ENCODE peak calls at places on chromosomes 13 and 19, in ten cellular contexts. S, F, C, X, V, O, L, W, N and P are unnamed samples.

GRCh38 chr19:34471906-34472305 is 9.7 kb upstream of the WTIP start:
- DNase-seq in S (no peak), F (no peak), C (no peak), X (no peak), V (no peak), O (no peak), L (no peak), W (no peak), N (no peak), P (no peak)

GRCh38 chr13:112213467-112214245 is 146.7 kb downstream of the SOX1 start:
- DNase-seq in S (no peak), F (no peak), C (no peak), X (no peak), V (peak; percentile 1), O (no peak), L (no peak), W (no peak), N (no peak), P (no peak)

GRCh38 chr13:41859555-41859954 is 101.4 kb downstream of the VWA8 start:
- DNase-seq in S (no peak), F (no peak), C (no peak), X (no peak), V (no peak), O (no peak), L (no peak), W (no peak), N (no peak), P (no peak)

GRCh38 chr19:441213-441823 is 19.5 kb downstream of the SHC2 start:
- DNase-seq in S (no peak), F (no peak), C (no peak), X (no peak), V (no peak), O (no peak), L (no peak), W (no peak), N (no peak), P (no peak)

GRCh38 chr19:38781058-38781457 is 7.7 kb upstream of the LGALS7 start:
- DNase-seq in S (no peak), F (no peak), C (no peak), X (no peak), V (no peak), O (no peak), L (no peak), W (no peak), N (no peak), P (no peak)

GRCh38 chr13:106490887-106491321 is 44.6 kb downstream of the EFNB2 start:
- DNase-seq in S (no peak), F (no peak), C (no peak), X (no peak), V (no peak), O (no peak), L (no peak), W (no peak), N (peak; percentile 20), P (no peak)

GRCh38 chr13:27953671-27954405 is 15.3 kb downstream of the CDX2 start:
- DNase-seq in S (peak; percentile 58), F (peak; percentile 4), C (peak; percentile 90), X (peak; percentile 65), V (peak; percentile 91), O (no peak), L (peak; percentile 47), W (peak; percentile 34), N (peak; percentile 71), P (peak; percentile 59)

GRCh38 chr13:99468971-99469545 is 32.2 kb upstream of the TM9SF2 start:
- DNase-seq in S (no peak), F (peak; percentile 84), C (no peak), X (no peak), V (no peak), O (no peak), L (no peak), W (no peak), N (no peak), P (no peak)

GRCh38 chr13:77521595-77522367 is 13.7 kb upstream of the SCEL start:
- DNase-seq in S (no peak), F (no peak), C (no peak), X (no peak), V (peak; percentile 48), O (no peak), L (peak; percentile 75), W (no peak), N (no peak), P (peak; percentile 34)

GRCh38 chr13:30607908-30608307 is 9.8 kb upstream of the USPL1 start:
- DNase-seq in S (peak; percentile 52), F (no peak), C (no peak), X (no peak), V (no peak), O (no peak), L (peak; percentile 4), W (peak; percentile 51), N (peak; percentile 81), P (no peak)

GRCh38 chr19:21101511-21102242 is 19.7 kb downstream of the ZNF714 start:
- DNase-seq in S (no peak), F (no peak), C (no peak), X (no peak), V (no peak), O (no peak), L (peak; percentile 32), W (no peak), N (peak; percentile 9), P (no peak)

GRCh38 chr19:29672933-29673336 is 7.7 kb downstream of the PLEKHF1 start:
- DNase-seq in S (peak; percentile 83), F (no peak), C (no peak), X (no peak), V (no peak), O (peak; percentile 20), L (no peak), W (peak; percentile 85), N (peak; percentile 95), P (no peak)

GRCh38 chr13:26508885-26509284 is 48.6 kb upstream of the WASF3 start:
- DNase-seq in S (no peak), F (no peak), C (no peak), X (no peak), V (no peak), O (peak; percentile 79), L (peak; percentile 59), W (no peak), N (no peak), P (peak; percentile 92)

GRCh38 chr13:40275636-40276035 is 390.8 kb downstream of the FOXO1 start:
- DNase-seq in S (no peak), F (no peak), C (no peak), X (no peak), V (no peak), O (no peak), L (peak; percentile 61), W (no peak), N (no peak), P (peak; percentile 18)

GRCh38 chr13:50130686-50131051 is 115.4 kb downstream of the KCNRG start:
- DNase-seq in S (peak; percentile 12), F (no peak), C (no peak), X (peak; percentile 52), V (peak; percentile 14), O (no peak), L (no peak), W (peak; percentile 34), N (peak; percentile 13), P (peak; percentile 58)

GRCh38 chr13:37889102-37889501 is 19.5 kb upstream of the TRPC4 start:
- DNase-seq in S (no peak), F (no peak), C (no peak), X (no peak), V (no peak), O (no peak), L (peak; percentile 11), W (no peak), N (no peak), P (no peak)

GRCh38 chr13:36834299-36834698 is 15.3 kb downstream of the RFXAP start:
- DNase-seq in S (no peak), F (no peak), C (no peak), X (no peak), V (no peak), O (no peak), L (peak; percentile 26), W (no peak), N (no peak), P (no peak)

GRCh38 chr19:18617562-18617961 is 4.9 kb downstream of the TMEM59L start:
- DNase-seq in S (no peak), F (no peak), C (no peak), X (no peak), V (no peak), O (no peak), L (no peak), W (no peak), N (no peak), P (no peak)

GRCh38 chr19:8392017-8392591 is 1.9 kb downstream of the RAB11B start:
- DNase-seq in S (no peak), F (no peak), C (no peak), X (no peak), V (no peak), O (no peak), L (peak; percentile 29), W (no peak), N (no peak), P (peak; percentile 58)

GRCh38 chr13:111508164-111508870 is 187.9 kb downstream of the TEX29 start:
- DNase-seq in S (no peak), F (no peak), C (no peak), X (no peak), V (no peak), O (no peak), L (no peak), W (no peak), N (no peak), P (no peak)

GRCh38 chr19:496333-496634 is at the start of gene MADCAM1:
- DNase-seq in S (no peak), F (no peak), C (no peak), X (no peak), V (no peak), O (no peak), L (no peak), W (no peak), N (no peak), P (no peak)

GRCh38 chr19:19821366-19822147 is at the start of gene ZNF506:
- DNase-seq in S (peak; percentile 96), F (peak; percentile 98), C (peak; percentile 83), X (peak; percentile 90), V (peak; percentile 92), O (peak; percentile 99), L (peak; percentile 97), W (peak; percentile 97), N (peak; percentile 99), P (peak; percentile 95)

GRCh38 chr13:43405457-43405856 is 381.3 kb downstream of the ENOX1 start:
- DNase-seq in S (no peak), F (no peak), C (no peak), X (no peak), V (no peak), O (no peak), L (peak; percentile 76), W (no peak), N (no peak), P (peak; percentile 63)

GRCh38 chr13:31629085-31629785 is 110.1 kb upstream of the RXFP2 start:
- DNase-seq in S (no peak), F (no peak), C (no peak), X (no peak), V (no peak), O (no peak), L (peak; percentile 70), W (no peak), N (no peak), P (peak; percentile 45)

GRCh38 chr19:18488403-18488723 is 33.5 kb downstream of the ELL start:
- DNase-seq in S (no peak), F (no peak), C (no peak), X (no peak), V (peak; percentile 14), O (no peak), L (no peak), W (no peak), N (no peak), P (peak; percentile 52)

GRCh38 chr19:4695224-4695731 is 25.1 kb upstream of the MYDGF start:
- DNase-seq in S (no peak), F (no peak), C (no peak), X (no peak), V (no peak), O (no peak), L (no peak), W (no peak), N (no peak), P (no peak)